ENCODE peak calls at places on chromosomes 11 and 22, in nine cellular contexts. One of them, this sample, is unnamed.

GRCh38 chr11:12207384-12208150 is 97.2 kb downstream of the MICAL2 start:
- DNase-seq in ovary: no peak
- DNase-seq in heart left ventricle: no peak
- DNase-seq in astrocyte of the spinal cord: peak; percentile 95
- DNase-seq in heart right ventricle: no peak
- DNase-seq in cardiac fibroblast: no peak
- DNase-seq in A549: no peak
- DNase-seq in psoas muscle: no peak
- DNase-seq in suprapubic skin: no peak
- DNase-seq in this sample: peak; percentile 82

GRCh38 chr11:2217211-2218081 is 45.8 kb upstream of the TH start:
- DNase-seq in ovary: no peak
- DNase-seq in heart left ventricle: peak; percentile 23
- DNase-seq in astrocyte of the spinal cord: no peak
- DNase-seq in heart right ventricle: no peak
- DNase-seq in cardiac fibroblast: no peak
- DNase-seq in A549: no peak
- DNase-seq in psoas muscle: no peak
- DNase-seq in suprapubic skin: peak; percentile 62
- DNase-seq in this sample: no peak

GRCh38 chr11:250740-251299 is 14.0 kb downstream of the PSMD13 start:
- DNase-seq in ovary: no peak
- DNase-seq in heart left ventricle: peak; percentile 54
- DNase-seq in astrocyte of the spinal cord: peak; percentile 51
- DNase-seq in heart right ventricle: peak; percentile 48
- DNase-seq in cardiac fibroblast: peak; percentile 73
- DNase-seq in A549: peak; percentile 30
- DNase-seq in psoas muscle: peak; percentile 68
- DNase-seq in suprapubic skin: no peak
- DNase-seq in this sample: no peak

GRCh38 chr22:17847360-17848078 is 73.2 kb upstream of the BID start:
- DNase-seq in ovary: no peak
- DNase-seq in heart left ventricle: no peak
- DNase-seq in astrocyte of the spinal cord: no peak
- DNase-seq in heart right ventricle: no peak
- DNase-seq in cardiac fibroblast: no peak
- DNase-seq in A549: no peak
- DNase-seq in psoas muscle: no peak
- DNase-seq in suprapubic skin: no peak
- DNase-seq in this sample: no peak

GRCh38 chr11:34599406-34599901 is 21.4 kb upstream of the EHF start:
- DNase-seq in ovary: no peak
- DNase-seq in heart left ventricle: no peak
- DNase-seq in astrocyte of the spinal cord: peak; percentile 44
- DNase-seq in heart right ventricle: no peak
- DNase-seq in cardiac fibroblast: peak; percentile 54
- DNase-seq in A549: peak; percentile 76
- DNase-seq in psoas muscle: no peak
- DNase-seq in suprapubic skin: no peak
- DNase-seq in this sample: peak; percentile 41

GRCh38 chr22:44706488-44706887 is 4.5 kb downstream of the PRR5 start:
- DNase-seq in ovary: no peak
- DNase-seq in heart left ventricle: no peak
- DNase-seq in astrocyte of the spinal cord: no peak
- DNase-seq in heart right ventricle: no peak
- DNase-seq in cardiac fibroblast: no peak
- DNase-seq in A549: no peak
- DNase-seq in psoas muscle: no peak
- DNase-seq in suprapubic skin: no peak
- DNase-seq in this sample: no peak

GRCh38 chr11:115924744-115925567 is 420.7 kb upstream of the CADM1 start:
- DNase-seq in ovary: no peak
- DNase-seq in heart left ventricle: no peak
- DNase-seq in astrocyte of the spinal cord: peak; percentile 8
- DNase-seq in heart right ventricle: no peak
- DNase-seq in cardiac fibroblast: no peak
- DNase-seq in A549: no peak
- DNase-seq in psoas muscle: no peak
- DNase-seq in suprapubic skin: no peak
- DNase-seq in this sample: no peak

GRCh38 chr11:119424775-119425174 is 1.8 kb upstream of the THY1 start:
- DNase-seq in ovary: no peak
- DNase-seq in heart left ventricle: no peak
- DNase-seq in astrocyte of the spinal cord: no peak
- DNase-seq in heart right ventricle: no peak
- DNase-seq in cardiac fibroblast: no peak
- DNase-seq in A549: no peak
- DNase-seq in psoas muscle: no peak
- DNase-seq in suprapubic skin: no peak
- DNase-seq in this sample: no peak

GRCh38 chr11:12123799-12124198 is 13.4 kb downstream of the MICAL2 start:
- DNase-seq in ovary: no peak
- DNase-seq in heart left ventricle: no peak
- DNase-seq in astrocyte of the spinal cord: no peak
- DNase-seq in heart right ventricle: no peak
- DNase-seq in cardiac fibroblast: peak; percentile 55
- DNase-seq in A549: no peak
- DNase-seq in psoas muscle: no peak
- DNase-seq in suprapubic skin: no peak
- DNase-seq in this sample: no peak

GRCh38 chr11:64935634-64936081 is at the start of gene GPHA2:
- DNase-seq in ovary: peak; percentile 71
- DNase-seq in heart left ventricle: no peak
- DNase-seq in astrocyte of the spinal cord: peak; percentile 18
- DNase-seq in heart right ventricle: no peak
- DNase-seq in cardiac fibroblast: peak; percentile 36
- DNase-seq in A549: no peak
- DNase-seq in psoas muscle: no peak
- DNase-seq in suprapubic skin: no peak
- DNase-seq in this sample: no peak

GRCh38 chr11:58060939-58061672 is 30.4 kb downstream of the OR6Q1 start:
- DNase-seq in ovary: no peak
- DNase-seq in heart left ventricle: no peak
- DNase-seq in astrocyte of the spinal cord: no peak
- DNase-seq in heart right ventricle: no peak
- DNase-seq in cardiac fibroblast: peak; percentile 13
- DNase-seq in A549: no peak
- DNase-seq in psoas muscle: no peak
- DNase-seq in suprapubic skin: no peak
- DNase-seq in this sample: no peak

GRCh38 chr11:83257638-83258229 is 28.4 kb downstream of the CCDC90B start:
- DNase-seq in ovary: peak; percentile 27
- DNase-seq in heart left ventricle: no peak
- DNase-seq in astrocyte of the spinal cord: peak; percentile 89
- DNase-seq in heart right ventricle: no peak
- DNase-seq in cardiac fibroblast: peak; percentile 82
- DNase-seq in A549: no peak
- DNase-seq in psoas muscle: no peak
- DNase-seq in suprapubic skin: no peak
- DNase-seq in this sample: no peak

DNA sequence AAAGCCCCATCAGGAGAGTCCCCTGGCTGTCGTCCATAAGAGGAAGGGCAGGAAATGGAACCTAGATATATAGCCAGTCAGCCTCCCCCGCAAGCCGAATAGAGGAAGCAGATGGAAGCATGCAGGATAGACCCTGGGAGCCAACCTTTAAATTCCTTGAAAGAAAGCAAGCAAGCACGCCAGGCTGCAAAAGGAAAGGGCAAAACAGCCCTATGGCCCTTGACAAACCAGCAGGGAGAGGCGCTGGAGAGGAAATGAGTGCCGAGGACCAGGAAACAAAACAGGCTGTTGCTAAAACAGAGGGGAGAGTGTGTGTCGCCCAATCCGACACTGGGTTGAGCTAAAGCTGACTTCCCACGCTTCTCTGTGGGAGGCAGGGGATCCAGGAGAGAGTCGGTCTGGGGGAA is 203.5 kb upstream of the MTNR1B start:
- DNase-seq in ovary: no peak
- DNase-seq in heart left ventricle: peak; percentile 33
- DNase-seq in astrocyte of the spinal cord: peak; percentile 42
- DNase-seq in heart right ventricle: peak; percentile 56
- DNase-seq in cardiac fibroblast: peak; percentile 63
- DNase-seq in A549: no peak
- DNase-seq in psoas muscle: peak; percentile 42
- DNase-seq in suprapubic skin: no peak
- DNase-seq in this sample: no peak
- H3K4me3 ChIP-seq in ovary: peak overlapping the region; percentile 14
- H3K4me3 ChIP-seq in heart left ventricle: peak overlapping the region; percentile 39
- H3K4me3 ChIP-seq in astrocyte of the spinal cord: peak overlapping the region; percentile 30
- H3K4me3 ChIP-seq in heart right ventricle: peak overlapping the region; percentile 2
- H3K4me3 ChIP-seq in cardiac fibroblast: no peak overlapping the region
- H3K4me3 ChIP-seq in A549: no peak overlapping the region
- H3K4me3 ChIP-seq in psoas muscle: peak overlapping the region; percentile 36
- H3K4me3 ChIP-seq in suprapubic skin: peak overlapping the region; percentile 35
- H3K4me3 ChIP-seq in this sample: no peak overlapping the region

GRCh38 chr11:35950082-35950481 is 6.2 kb downstream of the LDLRAD3 start:
- DNase-seq in ovary: no peak
- DNase-seq in heart left ventricle: no peak
- DNase-seq in astrocyte of the spinal cord: no peak
- DNase-seq in heart right ventricle: no peak
- DNase-seq in cardiac fibroblast: no peak
- DNase-seq in A549: no peak
- DNase-seq in psoas muscle: no peak
- DNase-seq in suprapubic skin: no peak
- DNase-seq in this sample: no peak
- TF ChIP-seq CTCF in ovary: no peak
- TF ChIP-seq CTCF in heart left ventricle: no peak
- TF ChIP-seq CTCF in astrocyte of the spinal cord: no peak
- TF ChIP-seq CTCF in heart right ventricle: no peak
- TF ChIP-seq CTCF in cardiac fibroblast: no peak
- TF ChIP-seq CTCF in A549: no peak
- TF ChIP-seq CTCF in psoas muscle: no peak
- TF ChIP-seq CTCF in suprapubic skin: no peak
- TF ChIP-seq CTCF in this sample: no peak

GRCh38 chr11:67584881-67585873 is 1.6 kb downstream of the GSTP1 start:
- DNase-seq in ovary: peak; percentile 34
- DNase-seq in heart left ventricle: no peak
- DNase-seq in astrocyte of the spinal cord: no peak
- DNase-seq in heart right ventricle: no peak
- DNase-seq in cardiac fibroblast: no peak
- DNase-seq in A549: no peak
- DNase-seq in psoas muscle: no peak
- DNase-seq in suprapubic skin: no peak
- DNase-seq in this sample: no peak
- H3K4me3 ChIP-seq in ovary: peak overlapping the region; percentile 90
- H3K4me3 ChIP-seq in heart left ventricle: peak overlapping the region; percentile 85
- H3K4me3 ChIP-seq in astrocyte of the spinal cord: peak overlapping the region; percentile 87
- H3K4me3 ChIP-seq in heart right ventricle: peak overlapping the region; percentile 82
- H3K4me3 ChIP-seq in cardiac fibroblast: peak overlapping the region; percentile 75
- H3K4me3 ChIP-seq in A549: peak overlapping the region; percentile 92
- H3K4me3 ChIP-seq in psoas muscle: peak overlapping the region; percentile 95
- H3K4me3 ChIP-seq in suprapubic skin: peak overlapping the region; percentile 86
- H3K4me3 ChIP-seq in this sample: peak overlapping the region; percentile 79

DNA sequence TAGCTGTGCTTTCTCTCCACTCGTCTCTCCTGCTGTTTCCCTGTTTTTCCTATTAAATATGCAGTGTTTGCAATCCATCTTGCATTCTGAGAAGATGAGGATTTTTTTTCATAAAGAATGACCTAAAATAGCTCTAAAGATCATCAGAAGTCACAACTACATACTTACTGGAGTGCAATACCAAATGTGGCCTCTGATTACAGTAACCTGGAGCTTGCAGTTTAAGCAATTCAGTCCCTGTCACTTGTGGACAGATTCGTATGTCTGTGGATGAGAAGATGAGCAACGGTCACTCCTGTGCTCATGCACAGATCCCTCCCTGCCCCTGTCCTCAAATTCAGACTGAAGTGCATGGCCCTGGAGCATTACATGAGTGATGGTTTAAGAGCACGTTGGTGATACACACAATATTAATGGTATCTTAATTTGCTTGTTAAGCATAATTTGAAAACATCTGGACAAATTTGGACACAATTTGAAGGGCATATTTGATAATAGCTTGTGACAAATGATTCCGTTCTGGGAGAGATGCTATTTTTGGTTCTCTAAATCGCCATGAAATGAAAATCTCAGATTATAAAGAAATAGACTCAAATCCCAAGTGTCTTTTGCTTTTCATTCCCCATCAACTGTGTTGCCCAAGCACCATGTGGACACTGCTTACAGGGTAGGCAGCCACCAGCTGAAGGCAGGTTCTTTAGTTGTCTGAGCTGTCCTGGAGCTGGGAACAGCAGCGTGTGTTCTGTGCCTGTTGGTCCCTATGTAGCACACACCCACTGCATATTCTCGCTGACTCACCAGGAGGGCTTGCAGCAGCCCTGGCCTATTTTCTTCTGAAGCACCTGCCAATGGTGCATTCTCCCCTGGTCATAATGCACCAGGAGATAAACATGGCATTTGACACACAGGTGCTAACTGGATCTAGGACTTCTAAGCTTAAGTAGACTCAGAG is 32.6 kb upstream of the PRAME start:
- DNase-seq in ovary: no peak
- DNase-seq in heart left ventricle: no peak
- DNase-seq in astrocyte of the spinal cord: no peak
- DNase-seq in heart right ventricle: no peak
- DNase-seq in cardiac fibroblast: no peak
- DNase-seq in A549: no peak
- DNase-seq in psoas muscle: no peak
- DNase-seq in suprapubic skin: no peak
- DNase-seq in this sample: no peak
- TF ChIP-seq CTCF in ovary: no peak
- TF ChIP-seq CTCF in heart left ventricle: no peak
- TF ChIP-seq CTCF in astrocyte of the spinal cord: no peak
- TF ChIP-seq CTCF in heart right ventricle: no peak
- TF ChIP-seq CTCF in cardiac fibroblast: peak; percentile 19
- TF ChIP-seq CTCF in A549: no peak
- TF ChIP-seq CTCF in psoas muscle: no peak
- TF ChIP-seq CTCF in suprapubic skin: no peak
- TF ChIP-seq CTCF in this sample: no peak